ENCODE peak calls at places on chromosomes 4 and X, in six cellular contexts. U is astrocyte of the spinal cord, S is ascending aorta, C is PC-3, H is ovary, G is dorsolateral prefrontal cortex. Y is an unnamed sample.

GRCh38 chr4:26717332-26717731 is 133.4 kb downstream of the TBC1D19 start:
- DNase-seq in U (peak; percentile 56), C (peak; percentile 67), H (no peak), G (no peak), S (no peak), Y (peak; percentile 92)

GRCh38 chr4:174214102-174214878 is 69.2 kb downstream of the FBXO8 start:
- DNase-seq in U (no peak), S (no peak), G (no peak), C (no peak), H (no peak), Y (no peak)

GRCh38 chr4:120694973-120695372 is 227.6 kb downstream of the PRDM5 start:
- DNase-seq in H (peak; percentile 38), U (peak; percentile 74), C (peak; percentile 82), G (no peak), S (no peak), Y (peak; percentile 89)

GRCh38 chr4:77994194-77994721 is 62.9 kb upstream of the FRAS1 start:
- DNase-seq in C (peak; percentile 67), H (no peak), S (no peak), G (no peak), U (peak; percentile 78), Y (peak; percentile 64)

GRCh38 chr4:165318982-165319381 is 8.5 kb upstream of the MSMO1 start:
- DNase-seq in H (no peak), C (no peak), S (no peak), U (no peak), G (no peak), Y (no peak)

GRCh38 chr4:48187813-48188212 is 53.8 kb upstream of the TXK start:
- DNase-seq in C (no peak), S (no peak), U (no peak), G (no peak), H (no peak), Y (no peak)

GRCh38 chr4:17812125-17812524 is 1.3 kb downstream of the NCAPG start:
- DNase-seq in H (no peak), S (no peak), G (no peak), U (no peak), C (no peak), Y (no peak)

GRCh38 chrX:76428243-76429130 is 977 bp downstream of the MAGEE1 start:
- DNase-seq in S (no peak), C (no peak), H (peak; percentile 16), G (no peak), U (no peak), Y (no peak)

GRCh38 chr4:88659061-88659889 is 38.4 kb downstream of the NAP1L5 start:
- DNase-seq in G (peak; percentile 38), U (peak; percentile 64), S (no peak), H (peak; percentile 41), C (peak; percentile 77), Y (peak; percentile 86)

GRCh38 chrX:37926700-37927099 is 79.3 kb upstream of the DYNLT3 start:
- DNase-seq in U (peak; percentile 48), S (no peak), G (no peak), C (peak; percentile 69), H (no peak), Y (peak; percentile 55)

GRCh38 chr4:17309567-17310268 is 202.2 kb downstream of the QDPR start:
- DNase-seq in U (peak; percentile 26), H (no peak), G (no peak), S (no peak), C (no peak), Y (peak; percentile 19)

GRCh38 chr4:141080668-141081067 is 52.6 kb downstream of the RNF150 start:
- DNase-seq in G (no peak), H (no peak), C (no peak), U (no peak), S (no peak), Y (no peak)

GRCh38 chr4:156475322-156475721 is 496.3 kb downstream of the PDGFC start:
- DNase-seq in G (no peak), H (no peak), C (peak; percentile 69), S (no peak), U (peak; percentile 80), Y (peak; percentile 75)
- TF ChIP-seq CTCF in G (peak; percentile 47), H (peak; percentile 30), C (peak; percentile 77), S (peak; percentile 56), U (peak; percentile 49), Y (peak; percentile 60)

DNA sequence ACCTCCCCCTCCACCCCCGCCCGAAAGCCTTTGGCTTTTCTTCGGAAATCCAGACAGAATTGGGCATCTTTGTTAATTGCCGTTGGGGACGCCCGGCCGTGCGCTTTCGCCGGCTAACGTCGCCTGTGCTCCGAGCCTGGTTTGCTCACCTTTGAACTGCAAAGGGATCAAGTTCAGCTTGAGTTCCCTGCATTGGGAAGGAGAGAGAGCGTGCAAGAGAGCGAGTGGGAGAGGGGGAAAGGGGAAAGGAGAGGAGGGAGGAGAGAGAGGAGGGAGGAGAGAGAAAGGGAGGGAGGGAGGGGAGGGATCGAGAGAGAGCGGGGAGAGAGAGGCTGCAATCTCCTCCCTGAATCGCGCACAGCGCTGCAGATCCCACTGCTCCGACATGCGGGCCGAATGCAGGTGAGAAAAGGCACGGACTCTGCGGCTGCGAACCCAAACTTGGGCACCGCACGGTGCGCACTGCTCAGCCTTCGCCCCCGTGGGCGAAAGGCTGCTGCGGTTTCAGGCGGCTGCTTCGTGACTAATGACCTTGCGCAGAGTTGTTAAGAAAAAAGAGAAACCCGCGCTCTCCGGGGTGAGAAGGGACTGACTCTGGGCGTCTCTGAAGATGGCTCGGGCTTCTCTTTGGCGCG is at the start of gene PCDH7:
- DNase-seq in G (peak; percentile 71), S (no peak), U (peak; percentile 72), H (no peak), C (peak; percentile 36), Y (peak; percentile 62)
- H3K4me3 ChIP-seq in G (peak within 1 kb of the TSS; percentile 79), S (peak within 1 kb of the TSS; percentile 57), U (peak within 1 kb of the TSS; percentile 54), H (peak within 1 kb of the TSS; percentile 57), C (peak within 1 kb of the TSS; percentile 79), Y (peak within 1 kb of the TSS; percentile 62)

DNA sequence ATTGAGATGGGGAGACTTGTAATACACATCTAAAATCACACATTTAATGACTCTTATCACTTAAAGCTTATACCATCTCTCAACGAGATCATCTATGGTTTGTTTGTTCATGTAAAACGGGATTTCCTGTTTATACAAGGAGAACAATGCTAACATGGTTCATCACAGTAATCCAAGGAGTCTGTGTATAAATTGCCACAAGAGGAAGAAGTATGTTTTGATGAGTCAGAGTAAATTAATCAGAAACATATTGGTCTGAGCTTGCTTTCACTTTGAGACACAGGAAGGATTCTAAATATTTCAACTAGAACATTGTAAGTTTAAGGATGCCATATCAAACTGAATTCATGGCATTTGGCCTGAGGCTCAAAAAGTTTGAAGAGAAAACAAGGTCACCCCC is 594.1 kb downstream of the GLUD2 start:
- DNase-seq in S (no peak), U (peak; percentile 67), H (no peak), C (peak; percentile 25), G (no peak), Y (peak; percentile 85)
- TF ChIP-seq CTCF in S (no peak), U (no peak), H (no peak), C (no peak), G (no peak), Y (no peak)

DNA sequence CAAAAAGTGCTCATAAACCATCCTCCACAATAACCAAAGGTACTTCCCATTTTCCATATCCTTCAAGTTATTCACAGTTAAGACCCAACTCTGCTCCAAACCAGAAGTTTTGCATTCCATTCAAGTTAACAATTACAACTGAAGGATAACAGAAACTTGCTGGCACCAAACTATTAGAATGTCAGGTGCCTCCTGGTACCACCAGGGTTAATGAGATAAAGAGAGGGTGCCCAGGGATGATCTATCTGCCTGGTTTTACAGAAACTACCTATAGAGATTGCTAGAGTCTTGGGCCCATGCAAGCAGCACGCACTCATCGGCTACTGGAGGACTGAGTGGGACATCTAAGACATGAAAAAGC is 114.6 kb downstream of the RBM47 start:
- DNase-seq in H (no peak), G (no peak), C (peak; percentile 68), U (no peak), S (no peak), Y (no peak)
- H3K4me3 ChIP-seq in H (peak overlapping the region; percentile 13), G (no peak overlapping the region), C (peak overlapping the region; percentile 41), U (no peak overlapping the region), S (no peak overlapping the region), Y (no peak overlapping the region)

DNA sequence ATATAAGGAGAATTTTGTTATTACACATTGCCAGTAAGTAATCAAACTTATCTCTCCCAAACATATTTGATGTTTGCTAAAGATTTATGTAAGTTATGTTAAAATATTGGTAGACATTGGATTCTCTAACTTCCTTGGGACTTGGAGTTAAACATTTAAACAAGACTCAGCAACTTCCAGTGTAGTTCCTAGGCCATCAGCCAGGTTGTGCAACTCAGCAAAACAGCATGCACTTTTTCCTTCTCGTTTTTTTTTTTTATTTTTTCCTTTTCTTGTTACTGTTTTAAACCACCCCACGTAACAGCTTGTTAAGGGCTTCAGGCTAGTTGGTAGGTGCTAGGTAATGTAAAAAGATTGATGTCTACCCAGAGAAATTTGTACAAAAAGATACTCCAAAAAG is 510.4 kb downstream of the ANKRD50 start:
- DNase-seq in H (peak; percentile 52), C (no peak), S (no peak), U (peak; percentile 48), G (no peak), Y (peak; percentile 70)
- TF ChIP-seq CTCF in H (no peak), C (no peak), S (peak; percentile 15), U (peak; percentile 20), G (no peak), Y (peak; percentile 45)

GRCh38 chrX:150690126-150690525 is 3.1 kb upstream of the MTMR1 start:
- DNase-seq in H (no peak), C (peak; percentile 95), U (peak; percentile 93), G (no peak), S (no peak), Y (peak; percentile 97)
- H3K4me3 ChIP-seq in H (no peak overlapping the region), C (peak overlapping the region; percentile 46), U (no peak overlapping the region), G (no peak overlapping the region), S (no peak overlapping the region), Y (no peak overlapping the region)

GRCh38 chr4:18935956-18936355 is 914.4 kb upstream of the LCORL start:
- DNase-seq in G (peak; percentile 32), S (no peak), U (no peak), C (no peak), H (no peak), Y (no peak)

GRCh38 chr4:18931643-18932373 is 910.3 kb upstream of the LCORL start:
- DNase-seq in U (no peak), S (no peak), H (no peak), C (no peak), G (no peak), Y (no peak)

GRCh38 chr4:18937080-18937479 is 915.5 kb upstream of the LCORL start:
- DNase-seq in H (no peak), G (no peak), S (no peak), U (no peak), C (no peak), Y (no peak)

GRCh38 chr4:18932940-18933339 is 911.4 kb upstream of the LCORL start:
- DNase-seq in S (no peak), H (no peak), G (no peak), U (no peak), C (no peak), Y (no peak)

DNA sequence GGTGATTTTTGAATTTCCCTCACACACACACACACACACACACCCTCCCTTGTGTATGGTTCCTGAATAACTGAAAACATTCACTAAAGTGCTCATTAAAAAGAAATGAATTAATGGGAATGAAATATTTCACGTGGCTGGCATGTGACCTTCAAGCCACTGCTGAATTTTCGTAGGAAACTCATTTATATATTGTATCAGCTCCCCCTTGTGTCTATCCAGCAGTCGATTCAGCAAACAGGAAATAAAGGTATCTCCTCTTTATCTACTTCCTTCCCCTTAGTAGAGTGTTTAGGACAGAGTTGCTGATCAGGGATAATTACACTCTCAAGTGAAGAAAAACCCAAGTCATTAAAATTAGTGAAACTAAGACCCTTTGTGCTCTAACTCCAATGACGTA is 912.6 kb upstream of the LCORL start:
- DNase-seq in H (no peak), G (no peak), C (peak; percentile 33), U (no peak), S (no peak), Y (peak; percentile 12)
- TF ChIP-seq CTCF in H (no peak), G (no peak), C (peak; percentile 58), U (no peak), S (no peak), Y (no peak)

Y was measured in fibroblast of mammary gland.